ENCODE peak calls at places on chromosomes 1 and 21, in ten cellular contexts. D, Z, A, J, W, T, U, N, L and O are unnamed samples.

GRCh38 chr1:180912211-180912800 is 391 bp upstream of the KIAA1614 start:
- DNase-seq in U (no peak), D (no peak), N (no peak), J (peak), A (peak), W (no peak), Z (peak), T (peak), L (no peak), O (peak)

GRCh38 chr1:107010582-107010981 is 45.9 kb upstream of the PRMT6 start:
- DNase-seq in N (no peak), W (no peak), A (no peak), T (no peak), Z (no peak), U (no peak), D (no peak), J (no peak), L (no peak), O (no peak)

GRCh38 chr1:117630423-117630998 is 24.7 kb downstream of the TENT5C start:
- DNase-seq in A (no peak), W (peak), N (peak), J (peak), U (no peak), D (no peak), T (no peak), Z (no peak), L (no peak), O (no peak)

GRCh38 chr1:13917607-13918006 is 217.6 kb downstream of the PRDM2 start:
- DNase-seq in Z (no peak), J (no peak), T (no peak), U (no peak), L (no peak), D (no peak), W (no peak), N (no peak), A (no peak), O (no peak)

GRCh38 chr1:43833013-43833412 is 100.6 kb upstream of the ARTN start:
- DNase-seq in Z (no peak), L (no peak), D (no peak), J (no peak), T (no peak), U (no peak), W (no peak), A (no peak), N (no peak), O (no peak)

GRCh38 chr1:46315669-46316403 is 12.3 kb downstream of the UQCRH start:
- DNase-seq in J (no peak), D (no peak), N (no peak), W (no peak), Z (peak), U (no peak), T (peak), L (no peak), A (no peak), O (peak)

GRCh38 chr1:16903054-16903453 is 7.3 kb downstream of the RNU1-2 start:
- DNase-seq in A (peak), U (no peak), J (no peak), N (no peak), T (peak), W (no peak), L (no peak), D (no peak), Z (peak), O (peak)

GRCh38 chr1:197063212-197063611 is 3.8 kb downstream of the F13B start:
- DNase-seq in N (no peak), T (no peak), D (no peak), A (peak), Z (no peak), W (no peak), U (no peak), J (no peak), L (no peak), O (no peak)

GRCh38 chr1:26145041-26145959 is 13.6 kb upstream of the FAM110D start:
- DNase-seq in A (peak), W (peak), D (no peak), Z (peak), L (peak), J (peak), U (no peak), N (peak), T (peak), O (peak)

GRCh38 chr1:203451849-203452784 is 23.5 kb upstream of the PRELP start:
- DNase-seq in D (no peak), Z (no peak), L (no peak), T (no peak), A (no peak), W (no peak), N (no peak), U (no peak), J (no peak), O (peak)

GRCh38 chr1:77395051-77395450 is 113.2 kb downstream of the AK5 start:
- DNase-seq in L (no peak), T (no peak), D (no peak), W (no peak), N (no peak), A (no peak), U (no peak), Z (no peak), J (no peak), O (no peak)

GRCh38 chr21:37833301-37833700 is 83.0 kb downstream of the KCNJ6 start:
- DNase-seq in U (no peak), A (no peak), L (no peak), D (no peak), T (no peak), J (no peak), Z (no peak), W (no peak), N (no peak), O (no peak)

GRCh38 chr1:212944209-212944901 is 6.0 kb upstream of the VASH2 start:
- DNase-seq in U (no peak), N (no peak), Z (no peak), D (no peak), L (no peak), W (no peak), T (no peak), J (no peak), A (no peak), O (no peak)

GRCh38 chr1:27994060-27994459 is 34.3 kb downstream of the XKR8 start:
- DNase-seq in T (peak), D (no peak), J (peak), L (no peak), Z (no peak), U (no peak), N (no peak), A (peak), W (no peak), O (no peak)

GRCh38 chr1:182415789-182416188 is 15.3 kb upstream of the TEDDM1 start:
- DNase-seq in J (no peak), A (no peak), Z (no peak), U (no peak), L (no peak), N (no peak), W (no peak), T (no peak), D (no peak), O (peak)

GRCh38 chr1:246587606-246588005 is 21.4 kb downstream of the CNST start:
- DNase-seq in Z (peak), J (no peak), A (peak), D (no peak), U (no peak), W (no peak), L (no peak), T (peak), N (no peak), O (peak)

GRCh38 chr1:81833722-81834121 is 33.0 kb downstream of the ADGRL2 start:
- DNase-seq in D (no peak), L (no peak), Z (no peak), W (no peak), A (peak), N (no peak), U (no peak), T (peak), J (no peak), O (no peak)

GRCh38 chr1:18118078-18118477 is 10.5 kb downstream of the IGSF21 start:
- DNase-seq in J (no peak), L (no peak), A (no peak), U (no peak), W (no peak), T (no peak), Z (no peak), N (no peak), D (no peak), O (no peak)

GRCh38 chr1:198556969-198557368 is 16.5 kb upstream of the ATP6V1G3 start:
- DNase-seq in U (no peak), Z (no peak), D (no peak), A (no peak), T (no peak), W (peak), N (peak), L (peak), J (peak), O (no peak)

GRCh38 chr1:151763990-151764389 is 694 bp upstream of the MRPL9 start:
- DNase-seq in Z (no peak), T (no peak), J (no peak), L (no peak), A (peak), W (no peak), U (no peak), N (no peak), D (no peak), O (peak)

GRCh38 chr1:223455470-223455869 is 62.3 kb downstream of the CCDC185 start:
- DNase-seq in L (no peak), U (no peak), N (no peak), A (no peak), D (no peak), Z (no peak), W (no peak), J (no peak), T (no peak), O (no peak)

GRCh38 chr1:27876341-27877114 is 4.2 kb downstream of the THEMIS2 start:
- DNase-seq in T (no peak), Z (no peak), D (no peak), U (no peak), J (no peak), W (peak), A (no peak), N (no peak), L (no peak), O (no peak)

GRCh38 chr1:224526771-224527170 is 89.3 kb upstream of the CNIH3 start:
- DNase-seq in Z (no peak), L (no peak), T (no peak), N (no peak), U (no peak), W (no peak), D (no peak), A (no peak), J (no peak), O (no peak)

GRCh38 chr1:25615172-25615541 is 1.4 kb upstream of the MAN1C1 start:
- DNase-seq in W (no peak), Z (no peak), A (no peak), L (no peak), T (no peak), J (no peak), N (no peak), U (no peak), D (no peak), O (no peak)

GRCh38 chr1:61348025-61348665 is 265.8 kb downstream of the NFIA start:
- DNase-seq in Z (no peak), T (no peak), W (no peak), N (no peak), D (no peak), L (no peak), U (no peak), A (no peak), J (no peak), O (no peak)

GRCh38 chr1:39799770-39800470 is 11.3 kb upstream of the BMP8B start:
- DNase-seq in D (no peak), T (peak), N (peak), A (peak), L (peak), J (peak), Z (peak), W (peak), U (peak), O (peak)

GRCh38 chr1:206736878-206737728 is 33.5 kb upstream of the IL19 start:
- DNase-seq in T (no peak), L (no peak), W (no peak), D (no peak), N (no peak), U (no peak), J (no peak), A (no peak), Z (no peak), O (no peak)

GRCh38 chr1:36528361-36529349 is 45.9 kb upstream of the CSF3R start:
- DNase-seq in D (no peak), N (no peak), U (no peak), A (no peak), L (no peak), Z (no peak), J (no peak), T (no peak), W (peak), O (no peak)

GRCh38 chr1:26767714-26768113 is 20.0 kb upstream of the PIGV start:
- DNase-seq in W (no peak), Z (peak), A (no peak), D (no peak), U (no peak), T (no peak), L (no peak), J (no peak), N (no peak), O (no peak)

GRCh38 chr21:42234464-42235241 is 15.7 kb downstream of the ABCG1 start:
- DNase-seq in Z (peak), N (peak), U (no peak), W (peak), L (peak), T (peak), A (peak), D (no peak), J (peak), O (no peak)

GRCh38 chr1:147496571-147496970 is 44.7 kb upstream of the BCL9 start:
- DNase-seq in A (peak), J (peak), Z (peak), T (peak), U (no peak), N (peak), W (no peak), L (peak), D (no peak), O (peak)

GRCh38 chr1:61887921-61888564 is 145.8 kb downstream of the PATJ start:
- DNase-seq in J (peak), N (peak), U (no peak), D (peak), T (peak), Z (no peak), W (no peak), A (peak), L (no peak), O (no peak)

GRCh38 chr1:6984996-6985395 is 199.7 kb downstream of the CAMTA1 start:
- DNase-seq in N (no peak), L (no peak), T (no peak), U (no peak), J (no peak), D (no peak), Z (no peak), A (peak), W (peak), O (no peak)

GRCh38 chr1:37513795-37514349 is 694 bp downstream of the MEAF6 start:
- DNase-seq in U (no peak), T (no peak), Z (no peak), L (peak), N (no peak), J (no peak), W (peak), D (no peak), A (peak), O (no peak)

GRCh38 chr1:204528241-204528640 is 12.0 kb downstream of the MDM4 start:
- DNase-seq in J (no peak), D (no peak), U (no peak), T (no peak), A (no peak), Z (no peak), N (no peak), L (no peak), W (no peak), O (no peak)

GRCh38 chr1:204530932-204531331 is 14.7 kb downstream of the MDM4 start:
- DNase-seq in Z (peak), T (no peak), N (no peak), A (no peak), D (no peak), W (no peak), J (no peak), L (no peak), U (no peak), O (no peak)

GRCh38 chr1:204528677-204529076 is 12.5 kb downstream of the MDM4 start:
- DNase-seq in J (no peak), N (no peak), W (no peak), T (no peak), Z (no peak), L (no peak), U (no peak), D (no peak), A (no peak), O (no peak)

GRCh38 chr1:204532832-204533231 is 16.6 kb downstream of the MDM4 start:
- DNase-seq in T (no peak), W (no peak), D (no peak), U (no peak), L (no peak), A (no peak), N (no peak), Z (no peak), J (no peak), O (no peak)

DNA sequence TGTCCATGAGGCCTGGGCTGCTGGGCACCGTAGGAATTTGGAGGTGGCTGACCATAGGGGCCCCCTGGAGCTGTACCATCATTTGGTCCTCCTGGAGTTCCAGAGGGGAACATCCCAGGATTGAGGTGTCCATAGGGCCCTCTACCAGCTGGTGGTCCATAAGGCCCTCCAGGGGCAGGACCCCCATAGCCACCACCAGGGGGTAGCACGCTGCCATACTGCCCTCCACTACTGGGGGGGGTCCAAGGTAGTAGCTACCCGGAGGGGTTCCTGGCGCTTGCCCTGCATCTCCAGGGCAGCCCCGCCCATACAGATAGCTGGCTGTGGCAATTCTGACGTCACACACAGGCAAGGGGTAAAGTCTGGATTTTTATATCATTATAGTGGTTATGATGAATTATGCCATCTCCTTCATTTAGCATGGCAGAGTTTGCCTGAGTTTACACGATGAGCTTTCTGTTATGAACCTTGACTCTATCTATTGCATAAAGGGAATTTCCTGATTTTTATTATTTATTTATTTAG is 13.2 kb downstream of the MDM4 start:
- DNase-seq in Z (no peak), J (no peak), T (no peak), W (no peak), U (no peak), N (no peak), D (no peak), L (no peak), A (no peak), O (no peak)
- TF ChIP-seq CTCF in Z (no peak), J (peak), T (no peak), W (no peak), U (no peak), N (no peak), D (no peak), L (no peak), A (no peak), O (no peak)

GRCh38 chr1:175220853-175221547 is 28.4 kb upstream of the KIAA0040 start:
- DNase-seq in N (no peak), Z (no peak), W (no peak), J (no peak), A (no peak), T (no peak), D (no peak), U (no peak), L (no peak), O (no peak)
- H3K4me3 ChIP-seq in N (no peak), Z (no peak), W (no peak), J (no peak), A (no peak), T (no peak), D (peak), U (no peak), L (no peak), O (no peak)

DNA sequence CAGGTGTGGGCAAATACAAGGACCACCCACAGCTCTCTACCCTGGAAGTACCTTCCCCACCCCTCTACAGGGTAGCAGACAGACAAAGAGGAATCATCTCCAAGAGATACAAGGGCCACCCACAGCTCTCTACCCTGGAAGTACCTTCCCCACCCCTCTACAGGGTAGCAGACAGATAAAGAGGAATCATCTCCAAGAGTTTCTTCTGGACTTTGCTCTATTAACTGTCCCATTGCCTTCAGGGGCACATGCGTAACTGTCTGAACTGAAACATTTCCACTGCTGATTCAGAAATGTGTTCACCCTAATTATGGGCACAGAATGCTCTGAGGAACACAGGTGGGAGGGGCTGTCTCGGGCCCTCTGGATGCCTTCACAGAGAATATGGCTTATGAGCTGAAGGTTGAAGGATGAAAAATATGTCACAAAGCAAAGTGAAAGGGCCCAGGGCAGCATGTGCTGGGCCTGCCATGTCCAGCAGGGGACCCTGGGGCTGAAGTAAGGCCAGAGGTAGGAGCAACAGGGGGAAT is 43.9 kb downstream of the ZNF281 start:
- DNase-seq in L (no peak), Z (no peak), D (no peak), J (no peak), W (no peak), T (no peak), A (no peak), N (no peak), U (no peak), O (no peak)
- TF ChIP-seq CTCF in L (no peak), Z (no peak), D (no peak), J (no peak), W (no peak), T (no peak), A (no peak), N (no peak), U (no peak), O (peak)

GRCh38 chr1:146021046-146021445 is 489 bp downstream of the HJV start:
- DNase-seq in N (no peak), J (no peak), D (no peak), T (no peak), U (no peak), Z (no peak), A (no peak), W (no peak), L (no peak), O (no peak)
- H3K4me3 ChIP-seq in N (peak), J (peak), D (no peak), T (no peak), U (no peak), Z (no peak), A (no peak), W (no peak), L (no peak), O (no peak)

GRCh38 chr1:226738421-226738994 is 574 bp downstream of the ITPKB start:
- DNase-seq in N (peak), W (peak), A (peak), D (no peak), U (no peak), T (peak), Z (peak), J (no peak), L (peak), O (peak)
- TF ChIP-seq CTCF in N (peak), W (no peak), A (no peak), D (no peak), U (peak), T (no peak), Z (peak), J (no peak), L (no peak), O (no peak)

GRCh38 chr1:32928285-32928684 is 27.1 kb upstream of the TMEM54 start:
- DNase-seq in D (no peak), J (no peak), T (no peak), L (no peak), Z (no peak), U (no peak), A (no peak), W (no peak), N (no peak), O (no peak)

GRCh38 chr1:32924881-32925344 is 23.7 kb upstream of the TMEM54 start:
- DNase-seq in J (no peak), Z (no peak), U (no peak), L (peak), W (no peak), N (no peak), A (no peak), D (no peak), T (no peak), O (no peak)

GRCh38 chr1:32926562-32926961 is 25.4 kb upstream of the TMEM54 start:
- DNase-seq in T (no peak), D (no peak), N (no peak), U (no peak), A (no peak), W (no peak), Z (no peak), L (no peak), J (no peak), O (no peak)

GRCh38 chr1:32927441-32927840 is 26.3 kb upstream of the TMEM54 start:
- DNase-seq in D (no peak), U (no peak), A (no peak), J (no peak), Z (no peak), L (no peak), W (no peak), T (no peak), N (no peak), O (no peak)

GRCh38 chr1:32925360-32926142 is 24.4 kb upstream of the TMEM54 start:
- DNase-seq in L (no peak), U (no peak), A (peak), N (no peak), D (no peak), W (no peak), J (no peak), Z (no peak), T (peak), O (no peak)
- H3K4me3 ChIP-seq in L (no peak), U (no peak), A (no peak), N (no peak), D (peak), W (no peak), J (no peak), Z (no peak), T (no peak), O (no peak)